ENCODE peak calls at places on chromosomes 11 and 22, in eight cellular contexts. One of them, this sample, is unnamed.

GRCh38 chr11:65165847-65166317 is 4.2 kb upstream of the SPDYC start:
- DNase-seq in MM.1S: no peak
- DNase-seq in T-cell: no peak
- DNase-seq in cardiac fibroblast: peak
- DNase-seq in naive B cell: no peak
- DNase-seq in AG09309: no peak
- DNase-seq in NCI-H2081: no peak
- DNase-seq in cardiac muscle cell: no peak
- DNase-seq in this sample: no peak

GRCh38 chr11:75140269-75141138 is 10.4 kb upstream of the SLCO2B1 start:
- DNase-seq in cardiac fibroblast: peak
- DNase-seq in AG09309: no peak
- DNase-seq in naive B cell: peak
- DNase-seq in T-cell: peak
- DNase-seq in cardiac muscle cell: peak
- DNase-seq in MM.1S: peak
- DNase-seq in NCI-H2081: peak
- DNase-seq in this sample: no peak

GRCh38 chr11:88552377-88553029 is 215.0 kb upstream of the CTSC start:
- DNase-seq in T-cell: peak
- DNase-seq in AG09309: no peak
- DNase-seq in MM.1S: peak
- DNase-seq in cardiac muscle cell: peak
- DNase-seq in cardiac fibroblast: peak
- DNase-seq in NCI-H2081: peak
- DNase-seq in naive B cell: no peak
- DNase-seq in this sample: no peak

GRCh38 chr11:63610604-63611394 is 3.4 kb downstream of the PLAAT3 start:
- DNase-seq in naive B cell: no peak
- DNase-seq in AG09309: no peak
- DNase-seq in NCI-H2081: peak
- DNase-seq in T-cell: no peak
- DNase-seq in MM.1S: no peak
- DNase-seq in cardiac fibroblast: peak
- DNase-seq in cardiac muscle cell: no peak
- DNase-seq in this sample: no peak

GRCh38 chr22:24443668-24444067 is 16.3 kb downstream of the ADORA2A start:
- DNase-seq in naive B cell: no peak
- DNase-seq in AG09309: no peak
- DNase-seq in cardiac muscle cell: no peak
- DNase-seq in NCI-H2081: no peak
- DNase-seq in cardiac fibroblast: no peak
- DNase-seq in MM.1S: no peak
- DNase-seq in T-cell: no peak
- DNase-seq in this sample: no peak

GRCh38 chr11:86358720-86359119 is 16.0 kb upstream of the CCDC81 start:
- DNase-seq in T-cell: no peak
- DNase-seq in naive B cell: no peak
- DNase-seq in cardiac muscle cell: no peak
- DNase-seq in cardiac fibroblast: no peak
- DNase-seq in MM.1S: no peak
- DNase-seq in AG09309: no peak
- DNase-seq in NCI-H2081: no peak
- DNase-seq in this sample: no peak

GRCh38 chr11:76233936-76234703 is 27.8 kb upstream of the WNT11 start:
- DNase-seq in cardiac muscle cell: no peak
- DNase-seq in T-cell: no peak
- DNase-seq in naive B cell: no peak
- DNase-seq in AG09309: no peak
- DNase-seq in MM.1S: peak
- DNase-seq in NCI-H2081: no peak
- DNase-seq in cardiac fibroblast: peak
- DNase-seq in this sample: peak

GRCh38 chr11:12042215-12042676 is 33.8 kb upstream of the DKK3 start:
- DNase-seq in NCI-H2081: no peak
- DNase-seq in naive B cell: no peak
- DNase-seq in cardiac muscle cell: no peak
- DNase-seq in T-cell: no peak
- DNase-seq in AG09309: peak
- DNase-seq in MM.1S: no peak
- DNase-seq in cardiac fibroblast: peak
- DNase-seq in this sample: peak

GRCh38 chr22:36659762-36660509 is 43.6 kb downstream of the CACNG2 start:
- DNase-seq in AG09309: peak
- DNase-seq in NCI-H2081: peak
- DNase-seq in naive B cell: no peak
- DNase-seq in MM.1S: no peak
- DNase-seq in T-cell: no peak
- DNase-seq in cardiac muscle cell: peak
- DNase-seq in cardiac fibroblast: peak
- DNase-seq in this sample: peak

GRCh38 chr11:120539681-120540369 is 28.3 kb downstream of the GRIK4 start:
- DNase-seq in naive B cell: no peak
- DNase-seq in AG09309: peak
- DNase-seq in cardiac fibroblast: peak
- DNase-seq in MM.1S: no peak
- DNase-seq in T-cell: no peak
- DNase-seq in cardiac muscle cell: no peak
- DNase-seq in NCI-H2081: peak
- DNase-seq in this sample: no peak

GRCh38 chr11:83011333-83012167 is 60.1 kb downstream of the RAB30 start:
- DNase-seq in cardiac fibroblast: no peak
- DNase-seq in NCI-H2081: peak
- DNase-seq in cardiac muscle cell: no peak
- DNase-seq in MM.1S: no peak
- DNase-seq in naive B cell: no peak
- DNase-seq in AG09309: no peak
- DNase-seq in T-cell: no peak
- DNase-seq in this sample: no peak

GRCh38 chr22:24406322-24407277 is 20.8 kb upstream of the ADORA2A start:
- DNase-seq in T-cell: no peak
- DNase-seq in cardiac muscle cell: no peak
- DNase-seq in AG09309: no peak
- DNase-seq in MM.1S: no peak
- DNase-seq in cardiac fibroblast: no peak
- DNase-seq in NCI-H2081: no peak
- DNase-seq in naive B cell: no peak
- DNase-seq in this sample: no peak

GRCh38 chr22:17269224-17269606 is 50.0 kb upstream of the ADA2 start:
- DNase-seq in T-cell: no peak
- DNase-seq in AG09309: no peak
- DNase-seq in cardiac muscle cell: no peak
- DNase-seq in NCI-H2081: no peak
- DNase-seq in cardiac fibroblast: no peak
- DNase-seq in MM.1S: no peak
- DNase-seq in naive B cell: no peak
- DNase-seq in this sample: no peak

GRCh38 chr11:623999-624704 is 603 bp downstream of the CDHR5 start:
- DNase-seq in AG09309: no peak
- DNase-seq in naive B cell: no peak
- DNase-seq in cardiac fibroblast: no peak
- DNase-seq in MM.1S: no peak
- DNase-seq in T-cell: no peak
- DNase-seq in cardiac muscle cell: no peak
- DNase-seq in NCI-H2081: no peak
- DNase-seq in this sample: no peak

GRCh38 chr11:11409916-11410315 is 56.9 kb upstream of the CSNK2A3 start:
- DNase-seq in cardiac fibroblast: no peak
- DNase-seq in T-cell: no peak
- DNase-seq in MM.1S: no peak
- DNase-seq in AG09309: no peak
- DNase-seq in naive B cell: no peak
- DNase-seq in NCI-H2081: peak
- DNase-seq in cardiac muscle cell: peak
- DNase-seq in this sample: no peak

GRCh38 chr11:2369320-2369719 is 7.8 kb upstream of the CD81 start:
- DNase-seq in MM.1S: no peak
- DNase-seq in cardiac fibroblast: no peak
- DNase-seq in naive B cell: no peak
- DNase-seq in NCI-H2081: no peak
- DNase-seq in AG09309: no peak
- DNase-seq in T-cell: no peak
- DNase-seq in cardiac muscle cell: no peak
- DNase-seq in this sample: no peak

GRCh38 chr11:23947883-23948282 is 549.0 kb upstream of the LUZP2 start:
- DNase-seq in cardiac muscle cell: no peak
- DNase-seq in AG09309: no peak
- DNase-seq in MM.1S: no peak
- DNase-seq in T-cell: no peak
- DNase-seq in cardiac fibroblast: no peak
- DNase-seq in naive B cell: no peak
- DNase-seq in NCI-H2081: no peak
- DNase-seq in this sample: no peak

GRCh38 chr11:115784796-115785521 is 280.7 kb upstream of the CADM1 start:
- DNase-seq in T-cell: no peak
- DNase-seq in cardiac muscle cell: no peak
- DNase-seq in cardiac fibroblast: no peak
- DNase-seq in AG09309: no peak
- DNase-seq in MM.1S: no peak
- DNase-seq in NCI-H2081: peak
- DNase-seq in naive B cell: no peak
- DNase-seq in this sample: no peak

GRCh38 chr22:36300396-36301212 is 47.7 kb downstream of the APOL1 start:
- DNase-seq in T-cell: no peak
- DNase-seq in cardiac muscle cell: no peak
- DNase-seq in AG09309: no peak
- DNase-seq in naive B cell: no peak
- DNase-seq in cardiac fibroblast: no peak
- DNase-seq in MM.1S: no peak
- DNase-seq in NCI-H2081: no peak
- DNase-seq in this sample: no peak

GRCh38 chr11:79263001-79263400 is 177.8 kb downstream of the TENM4 start:
- DNase-seq in cardiac fibroblast: peak
- DNase-seq in AG09309: no peak
- DNase-seq in NCI-H2081: peak
- DNase-seq in T-cell: no peak
- DNase-seq in MM.1S: no peak
- DNase-seq in naive B cell: no peak
- DNase-seq in cardiac muscle cell: no peak
- DNase-seq in this sample: no peak

GRCh38 chr11:125398475-125398874 is 97.6 kb downstream of the FEZ1 start:
- DNase-seq in NCI-H2081: no peak
- DNase-seq in MM.1S: peak
- DNase-seq in cardiac fibroblast: no peak
- DNase-seq in naive B cell: no peak
- DNase-seq in cardiac muscle cell: no peak
- DNase-seq in AG09309: no peak
- DNase-seq in T-cell: no peak
- DNase-seq in this sample: no peak